ENCODE peak calls at places on chromosomes 4 and X, in five cellular contexts. Q is GM12878, Z is H1, T is K562, G is HepG2. I is an unnamed sample.

GRCh38 chr4:21469438-21470032 is 479.0 kb downstream of the KCNIP4 start:
- DNase-seq in T (no peak), Z (no peak), G (peak; percentile 11), Q (no peak), I (peak; percentile 51)

GRCh38 chr4:32031026-32031425 is 1310.9 kb downstream of the PCDH7 start:
- DNase-seq in Z (no peak), Q (no peak), G (no peak), T (no peak), I (no peak)

GRCh38 chr4:175371091-175371490 is 441.0 kb downstream of the GPM6A start:
- DNase-seq in T (no peak), Z (no peak), Q (no peak), G (no peak), I (no peak)

GRCh38 chr4:154491731-154492249 is at the start of gene DCHS2:
- DNase-seq in G (peak; percentile 24), T (peak; percentile 79), Z (peak; percentile 78), Q (no peak), I (peak; percentile 80)

GRCh38 chrX:24298191-24298590 is 15.7 kb downstream of the SUPT20HL2 start:
- DNase-seq in G (no peak), Q (no peak), T (no peak), Z (no peak), I (no peak)

GRCh38 chr4:2261110-2261852 is 628 bp downstream of the MXD4 start:
- DNase-seq in G (no peak), Z (peak; percentile 78), Q (no peak), T (peak; percentile 73), I (peak; percentile 68)

GRCh38 chr4:83369825-83370639 is 35.4 kb upstream of the HPSE start:
- DNase-seq in Q (no peak), T (no peak), Z (no peak), G (peak; percentile 44), I (no peak)

GRCh38 chrX:153969904-153970397 is 1.7 kb downstream of the HCFC1 start:
- DNase-seq in G (no peak), Q (no peak), T (no peak), Z (no peak), I (no peak)

GRCh38 chrX:136214551-136214950 is 36.6 kb downstream of the MAP7D3 start:
- DNase-seq in Z (no peak), T (no peak), G (peak; percentile 15), Q (no peak), I (no peak)

GRCh38 chr4:101696276-101697010 is 94.1 kb upstream of the BANK1 start:
- DNase-seq in Z (no peak), T (no peak), Q (no peak), G (no peak), I (no peak)

GRCh38 chr4:168384437-168385141 is 66.0 kb upstream of the DDX60 start:
- DNase-seq in Z (no peak), G (no peak), T (no peak), Q (no peak), I (no peak)

GRCh38 chr4:99945718-99946345 is 586 bp downstream of the DNAJB14 start:
- DNase-seq in Z (no peak), Q (no peak), T (peak; percentile 44), G (peak; percentile 44), I (peak; percentile 55)

GRCh38 chr4:153661215-153661822 is 22.8 kb upstream of the TLR2 start:
- DNase-seq in T (no peak), G (no peak), Q (no peak), Z (no peak), I (no peak)

GRCh38 chr4:41215969-41216293 is 1.6 kb upstream of the APBB2 start:
- DNase-seq in Z (peak; percentile 80), T (no peak), G (no peak), Q (no peak), I (no peak)
- TF ChIP-seq EZH2 in Z (no peak), T (no peak), G (no peak), Q (no peak), I (no peak)

GRCh38 chrX:44828008-44828605 is 15.7 kb upstream of the DUSP21 start:
- DNase-seq in G (no peak), Z (no peak), Q (no peak), T (no peak), I (no peak)
- TF ChIP-seq CREB1 in G (no peak), Z (no peak), Q (no peak), T (no peak), I (no peak)

GRCh38 chr4:185532795-185533324 is 2.4 kb downstream of the PDLIM3 start:
- DNase-seq in T (no peak), Q (no peak), Z (no peak), G (no peak), I (no peak)

GRCh38 chr4:185534534-185534849 is 815 bp downstream of the PDLIM3 start:
- DNase-seq in Z (no peak), Q (no peak), T (no peak), G (no peak), I (no peak)

GRCh38 chr4:185532327-185532726 is 3.0 kb downstream of the PDLIM3 start:
- DNase-seq in G (no peak), T (no peak), Q (no peak), Z (no peak), I (no peak)

GRCh38 chr4:185535818-185536729 is 767 bp upstream of the PDLIM3 start:
- DNase-seq in T (no peak), Q (no peak), Z (no peak), G (no peak), I (peak; percentile 22)

GRCh38 chr4:185534850-185535761 is at the start of gene PDLIM3:
- DNase-seq in T (peak; percentile 77), Z (peak; percentile 79), Q (no peak), G (peak; percentile 27), I (peak; percentile 87)
- TF ChIP-seq EZH2 in T (no peak), Z (peak; percentile 39), Q (no peak), G (peak; percentile 52), I (peak; percentile 28)

DNA sequence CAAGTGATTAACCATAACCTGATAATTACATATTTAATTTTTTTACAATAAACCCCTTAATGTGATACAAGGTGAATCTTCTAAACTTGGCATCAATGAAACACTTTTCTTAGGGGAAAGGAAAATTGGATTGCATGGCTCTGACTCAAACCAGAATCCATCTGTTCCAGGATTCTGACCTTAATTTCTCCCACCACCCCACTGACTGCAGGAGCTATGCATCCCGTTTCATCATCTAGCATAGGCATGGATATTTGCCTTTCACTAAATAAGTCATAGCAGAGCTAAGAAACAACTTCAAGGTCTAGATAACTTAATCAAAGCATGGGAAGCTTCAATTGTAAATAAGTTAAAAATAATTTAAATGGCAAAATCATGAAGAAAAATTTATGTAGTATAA is 156.3 kb downstream of the BTC start:
- DNase-seq in G (no peak), Q (no peak), Z (no peak), T (no peak), I (no peak)
- TF ChIP-seq CREB1 in G (no peak), Q (no peak), Z (no peak), T (no peak), I (no peak)

DNA sequence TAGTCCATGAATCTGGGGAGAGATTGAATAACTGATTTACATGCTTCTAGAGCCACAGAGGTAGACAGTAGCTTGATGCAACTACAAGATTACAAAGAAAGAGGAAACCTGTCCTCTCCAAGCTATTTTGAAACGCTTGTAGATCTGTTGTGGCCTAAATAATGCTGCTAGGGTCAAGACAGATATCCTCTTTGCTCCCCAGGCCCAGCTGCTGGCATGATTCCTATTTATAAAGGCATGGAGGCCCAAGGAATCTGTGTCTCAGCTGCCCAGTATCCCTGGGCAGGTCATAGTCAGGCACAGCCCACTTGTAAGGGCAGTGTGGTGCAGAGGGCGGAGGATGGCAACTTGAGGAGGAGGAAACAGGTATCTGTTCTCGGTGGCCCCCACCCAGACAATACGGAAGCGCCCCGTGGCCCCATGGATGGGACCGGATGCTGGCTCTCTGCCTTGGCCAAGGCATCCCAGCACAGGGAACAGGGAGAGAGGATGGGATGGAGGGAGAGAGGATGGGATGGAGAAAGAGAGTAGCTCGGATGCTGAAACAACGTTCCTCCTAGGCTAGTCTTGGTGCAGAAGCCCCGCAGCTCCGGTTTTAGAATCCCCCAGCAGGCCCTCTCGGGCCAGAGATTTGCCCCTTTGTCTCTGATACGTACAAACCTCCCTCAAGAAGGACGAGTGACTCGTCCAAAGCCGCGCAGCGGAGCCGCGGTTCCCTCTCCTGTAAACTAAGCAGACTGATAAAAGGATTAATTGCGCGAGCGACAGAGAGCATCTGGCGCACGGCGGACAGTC is 767 bp upstream of the SMIM20 start:
- DNase-seq in T (no peak), Z (no peak), G (no peak), Q (no peak), I (peak; percentile 51)
- TF ChIP-seq EZH2 in T (no peak), Z (no peak), G (no peak), Q (no peak), I (no peak)

GRCh38 chr4:76453232-76453631 is 18.2 kb downstream of the SHROOM3 start:
- DNase-seq in Q (no peak), T (no peak), Z (no peak), G (no peak), I (no peak)

GRCh38 chr4:76457885-76458284 is 22.9 kb downstream of the SHROOM3 start:
- DNase-seq in G (no peak), Q (no peak), Z (no peak), T (no peak), I (no peak)

GRCh38 chr4:76458829-76459228 is 23.8 kb downstream of the SHROOM3 start:
- DNase-seq in Q (no peak), T (no peak), G (no peak), Z (no peak), I (peak; percentile 67)

GRCh38 chr4:76459291-76459723 is 24.3 kb downstream of the SHROOM3 start:
- DNase-seq in Q (no peak), Z (no peak), G (no peak), T (peak; percentile 12), I (peak; percentile 97)

GRCh38 chr4:76458297-76458696 is 23.3 kb downstream of the SHROOM3 start:
- DNase-seq in Q (no peak), G (no peak), Z (no peak), T (no peak), I (no peak)
- TF ChIP-seq CREB1 in Q (no peak), G (no peak), Z (no peak), T (no peak), I (no peak)